ENCODE peak calls at places on chromosomes 3 and 15, in seven cellular contexts. A, B, X, M, W, I and D are unnamed samples. For H3K36me3 and H3K9me3, the result is how much of the 10 kb centered on the place peaks cover.

GRCh38 chr15:53869044-53869805 is 109.0 kb upstream of the UNC13C start:
- DNase-seq in X (no peak), A (no peak), W (no peak), M (no peak), B (no peak), I (no peak), D (peak)

GRCh38 chr3:189049458-189050231 is 122.1 kb upstream of the TPRG1 start:
- DNase-seq in I (no peak), W (no peak), M (no peak), A (no peak), B (no peak), X (no peak), D (no peak)

GRCh38 chr15:78077053-78077859 is at the start of gene TBC1D2B:
- DNase-seq in B (peak), I (peak), A (peak), X (peak), W (no peak), M (no peak), D (peak)

GRCh38 chr3:32423956-32424558 is 32.4 kb downstream of the CMTM7 start:
- DNase-seq in X (no peak), I (no peak), W (peak), A (no peak), M (no peak), B (no peak), D (no peak)

GRCh38 chr3:69255928-69256327 is 130.0 kb downstream of the FRMD4B start:
- DNase-seq in B (no peak), A (no peak), M (no peak), I (no peak), X (no peak), W (no peak), D (no peak)

GRCh38 chr3:49469037-49469875 is 811 bp upstream of the DAG1 start:
- DNase-seq in X (peak), W (peak), M (no peak), B (peak), I (peak), A (peak), D (peak)

GRCh38 chr15:92907880-92908279 is 7.8 kb downstream of the CHD2 start:
- DNase-seq in B (no peak), X (peak), W (no peak), I (no peak), A (peak), M (no peak), D (peak)

GRCh38 chr3:71341721-71342120 is 241.8 kb downstream of the FOXP1 start:
- DNase-seq in I (no peak), X (peak), W (no peak), A (no peak), B (no peak), M (no peak), D (no peak)

GRCh38 chr3:170703121-170703588 is 117.3 kb upstream of the SLC7A14 start:
- DNase-seq in X (peak), I (no peak), W (no peak), M (no peak), B (no peak), A (no peak), D (no peak)

GRCh38 chr3:40780801-40781406 is 256.1 kb downstream of the ZNF621 start:
- DNase-seq in M (no peak), I (no peak), A (peak), X (no peak), W (peak), B (peak), D (peak)

GRCh38 chr3:158640646-158641045 is 3.7 kb upstream of the GFM1 start:
- DNase-seq in M (no peak), X (no peak), B (no peak), A (no peak), I (no peak), W (no peak), D (peak)

GRCh38 chr3:114508208-114508607 is 214.4 kb downstream of the TIGIT start:
- DNase-seq in M (no peak), A (no peak), W (no peak), I (no peak), X (no peak), B (no peak), D (no peak)

GRCh38 chr15:49082960-49083359 is 36.7 kb upstream of the SECISBP2L start:
- DNase-seq in M (no peak), B (no peak), A (no peak), W (no peak), X (peak), I (no peak), D (no peak)

GRCh38 chr3:31962801-31963205 is 18.3 kb downstream of the OSBPL10 start:
- DNase-seq in X (peak), B (no peak), W (peak), M (no peak), A (no peak), I (no peak), D (no peak)

GRCh38 chr15:98760975-98761374 is 112.6 kb downstream of the IGF1R start:
- DNase-seq in I (no peak), B (no peak), A (no peak), M (no peak), X (no peak), W (no peak), D (no peak)

GRCh38 chr3:136772709-136773108 is 20.5 kb upstream of the STAG1 start:
- DNase-seq in A (no peak), I (no peak), W (no peak), M (no peak), X (peak), B (no peak), D (no peak)

GRCh38 chr3:134232146-134232545 is 18.5 kb downstream of the RYK start:
- DNase-seq in M (no peak), I (no peak), A (no peak), B (no peak), X (peak), W (no peak), D (no peak)

GRCh38 chr3:61561374-61562041 is at the start of gene PTPRG:
- DNase-seq in W (peak), A (peak), M (peak), B (peak), X (peak), I (peak), D (peak)
- TF ChIP-seq POLR2A in W (no peak), A (peak), M (peak), B (peak), X (peak), I (no peak), D (peak)

DNA sequence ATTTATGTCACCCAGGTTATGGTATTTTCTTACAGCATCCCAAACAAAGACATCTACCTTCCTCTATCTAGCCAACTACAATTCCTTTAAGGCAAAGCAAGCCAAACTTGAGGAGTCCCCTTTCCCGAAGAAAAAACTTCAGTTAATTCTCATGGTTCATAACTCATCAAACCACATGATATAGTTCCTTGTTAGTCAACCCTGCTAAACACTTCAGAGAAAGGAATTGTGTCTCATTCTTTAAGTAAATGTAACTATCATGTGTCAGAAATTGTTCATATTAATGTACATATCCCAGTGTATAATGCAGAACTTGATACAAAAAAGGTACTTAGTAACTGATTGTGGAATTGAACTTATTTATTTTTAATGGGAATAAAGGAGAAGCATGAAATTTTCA is 44.4 kb downstream of the ST3GAL6 start:
- DNase-seq in X (no peak), W (no peak), I (no peak), A (no peak), B (no peak), M (no peak), D (no peak)
- H3K36me3 ChIP-seq in X (under half), W (half or more), I (under half), A (under half), B (under half), M (under half), D (under half)

GRCh38 chr3:171854649-171855305 is 11.6 kb downstream of the TMEM212 start:
- DNase-seq in X (no peak), I (no peak), M (no peak), W (no peak), B (no peak), A (no peak), D (no peak)
- H3K9me3 ChIP-seq in X (under half), I (under half), M (under half), W (under half), B (under half), A (under half), D (under half)

GRCh38 chr3:101827211-101828174 is 21.8 kb upstream of the NFKBIZ start:
- DNase-seq in M (peak), B (peak), I (peak), A (peak), W (peak), X (peak), D (peak)
- TF ChIP-seq POLR2A in M (peak), B (peak), I (peak), A (peak), W (no peak), X (peak), D (no peak)